ENCODE peak calls at places on chromosomes 3 and 15, in four cellular contexts. One of them, this sample, is unnamed.

GRCh38 chr3:34017757-34018156 is 219.3 kb downstream of the PDCD6IP start:
- DNase-seq in HepG2: no peak
- DNase-seq in GM12892: no peak
- DNase-seq in sigmoid colon: no peak
- DNase-seq in this sample: no peak

GRCh38 chr15:39344662-39345141 is 236.2 kb upstream of the THBS1 start:
- DNase-seq in sigmoid colon: no peak
- DNase-seq in HepG2: peak
- DNase-seq in GM12892: no peak
- DNase-seq in this sample: no peak

GRCh38 chr3:10015476-10015904 is 10.7 kb upstream of the FANCD2 start:
- DNase-seq in sigmoid colon: peak
- DNase-seq in GM12892: no peak
- DNase-seq in HepG2: no peak
- DNase-seq in this sample: no peak

GRCh38 chr3:50155891-50156290 is 767 bp downstream of the SEMA3F start:
- DNase-seq in GM12892: no peak
- DNase-seq in sigmoid colon: no peak
- DNase-seq in HepG2: no peak
- DNase-seq in this sample: no peak

GRCh38 chr15:38243278-38243677 is 9.4 kb upstream of the SPRED1 start:
- DNase-seq in GM12892: no peak
- DNase-seq in sigmoid colon: no peak
- DNase-seq in HepG2: no peak
- DNase-seq in this sample: no peak

GRCh38 chr15:31328999-31329639 is 2.5 kb downstream of the KLF13 start:
- DNase-seq in GM12892: no peak
- DNase-seq in HepG2: no peak
- DNase-seq in sigmoid colon: peak
- DNase-seq in this sample: peak

GRCh38 chr15:62338497-62338896 is 173.4 kb upstream of the C2CD4B start:
- DNase-seq in GM12892: no peak
- DNase-seq in sigmoid colon: no peak
- DNase-seq in HepG2: no peak
- DNase-seq in this sample: no peak

GRCh38 chr15:50819344-50819743 is 53.8 kb upstream of the SPPL2A start:
- DNase-seq in HepG2: no peak
- DNase-seq in GM12892: no peak
- DNase-seq in sigmoid colon: no peak
- DNase-seq in this sample: no peak

GRCh38 chr3:194689493-194689901 is 3.8 kb downstream of the FAM43A start:
- DNase-seq in HepG2: no peak
- DNase-seq in sigmoid colon: no peak
- DNase-seq in GM12892: no peak
- DNase-seq in this sample: peak
- TF ChIP-seq POLR2AphosphoS5 in HepG2: no peak
- TF ChIP-seq POLR2AphosphoS5 in sigmoid colon: no peak
- TF ChIP-seq POLR2AphosphoS5 in GM12892: no peak
- TF ChIP-seq POLR2AphosphoS5 in this sample: peak

DNA sequence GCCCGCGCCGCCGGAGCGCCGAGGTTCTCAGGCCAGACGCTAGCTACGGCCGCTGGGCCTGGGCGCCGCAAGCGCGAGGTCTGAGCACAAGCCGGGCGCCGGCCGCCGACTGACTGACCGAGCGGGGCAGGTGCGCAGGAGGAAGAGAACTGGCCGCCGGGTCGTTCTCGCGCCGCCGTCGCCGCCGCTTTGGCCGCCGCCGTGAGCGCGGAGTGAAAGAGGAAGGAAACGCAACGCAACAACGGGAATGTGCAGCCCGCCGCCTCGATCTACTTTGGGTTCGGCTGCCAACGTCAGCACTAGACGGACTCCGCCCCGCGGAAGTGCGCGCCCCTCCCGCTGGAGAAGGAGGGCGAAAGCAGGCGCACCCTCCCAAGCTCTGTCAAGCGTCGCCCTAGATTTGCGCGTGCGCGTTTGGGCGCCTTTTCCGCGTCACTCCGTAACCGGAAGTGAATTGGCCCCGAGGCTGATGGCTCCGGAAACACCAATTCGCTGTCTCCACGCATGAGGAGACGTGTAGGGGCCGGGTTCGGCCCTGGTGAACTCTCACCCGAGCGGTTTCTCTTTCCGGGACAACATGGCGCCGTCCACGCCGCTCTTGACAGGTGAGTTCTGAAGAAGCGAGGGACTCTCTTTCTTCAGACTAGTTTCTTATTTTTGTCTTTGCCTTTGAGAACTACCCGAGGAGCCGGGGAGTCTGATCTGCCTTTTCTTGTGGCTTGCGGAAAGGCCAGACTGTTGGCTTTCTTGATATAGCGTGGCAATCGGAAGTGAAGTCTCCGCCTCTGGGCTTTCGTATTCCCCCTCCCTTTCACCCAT is at the start of the genes EIF2A and SERP1:
- DNase-seq in sigmoid colon: peak
- DNase-seq in HepG2: peak
- DNase-seq in GM12892: peak
- DNase-seq in this sample: peak
- TF ChIP-seq POLR2AphosphoS5 in sigmoid colon: peak
- TF ChIP-seq POLR2AphosphoS5 in HepG2: peak
- TF ChIP-seq POLR2AphosphoS5 in GM12892: peak
- TF ChIP-seq POLR2AphosphoS5 in this sample: peak

GRCh38 chr3:152241142-152242067 is 27.3 kb upstream of the MBNL1 start:
- DNase-seq in sigmoid colon: no peak
- DNase-seq in GM12892: no peak
- DNase-seq in HepG2: no peak
- DNase-seq in this sample: no peak

GRCh38 chr3:152243301-152243711 is 25.4 kb upstream of the MBNL1 start:
- DNase-seq in HepG2: peak
- DNase-seq in GM12892: no peak
- DNase-seq in sigmoid colon: no peak
- DNase-seq in this sample: no peak

GRCh38 chr3:152245498-152246175 is 23.1 kb upstream of the MBNL1 start:
- DNase-seq in GM12892: no peak
- DNase-seq in HepG2: no peak
- DNase-seq in sigmoid colon: no peak
- DNase-seq in this sample: no peak

GRCh38 chr3:152244156-152244888 is 24.4 kb upstream of the MBNL1 start:
- DNase-seq in sigmoid colon: no peak
- DNase-seq in GM12892: no peak
- DNase-seq in HepG2: no peak
- DNase-seq in this sample: no peak
- TF ChIP-seq POLR2AphosphoS5 in sigmoid colon: no peak
- TF ChIP-seq POLR2AphosphoS5 in GM12892: no peak
- TF ChIP-seq POLR2AphosphoS5 in HepG2: no peak
- TF ChIP-seq POLR2AphosphoS5 in this sample: no peak

GRCh38 chr3:120742198-120743080 is at the start of the genes GTF2E1 and RABL3:
- DNase-seq in sigmoid colon: peak
- DNase-seq in HepG2: peak
- DNase-seq in GM12892: peak
- DNase-seq in this sample: peak

GRCh38 chr3:120741837-120742197 is 499 bp downstream of the RABL3 start:
- DNase-seq in sigmoid colon: no peak
- DNase-seq in GM12892: no peak
- DNase-seq in HepG2: peak
- DNase-seq in this sample: no peak

GRCh38 chr3:120743556-120744195 is 1.1 kb downstream of the GTF2E1 start:
- DNase-seq in sigmoid colon: no peak
- DNase-seq in GM12892: no peak
- DNase-seq in HepG2: no peak
- DNase-seq in this sample: no peak

GRCh38 chr3:120743081-120743365 is 479 bp downstream of the GTF2E1 start:
- DNase-seq in GM12892: no peak
- DNase-seq in HepG2: no peak
- DNase-seq in sigmoid colon: no peak
- DNase-seq in this sample: no peak

DNA sequence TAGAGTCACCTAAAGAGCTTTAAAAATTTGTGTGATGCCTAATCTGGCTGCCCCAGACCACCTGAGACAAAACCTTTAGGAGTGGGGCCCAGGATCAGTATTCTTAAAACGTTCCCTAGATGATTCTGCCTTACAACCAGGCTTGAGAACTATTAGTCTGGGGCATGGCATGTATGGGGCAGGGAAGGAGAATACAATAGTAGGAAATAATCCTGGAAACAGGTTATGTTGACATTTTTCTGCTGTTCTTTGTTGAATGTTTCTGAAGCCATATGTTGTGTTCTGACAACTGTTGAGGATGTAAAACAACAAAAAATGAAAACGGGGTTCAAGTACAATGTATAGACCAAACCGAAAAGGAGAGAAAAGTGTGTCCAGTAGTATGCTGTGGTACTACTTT is 2.9 kb downstream of the GTF2E1 start:
- DNase-seq in GM12892: no peak
- DNase-seq in sigmoid colon: no peak
- DNase-seq in HepG2: no peak
- DNase-seq in this sample: no peak
- TF ChIP-seq POLR2AphosphoS5 in GM12892: no peak
- TF ChIP-seq POLR2AphosphoS5 in sigmoid colon: no peak
- TF ChIP-seq POLR2AphosphoS5 in HepG2: no peak
- TF ChIP-seq POLR2AphosphoS5 in this sample: no peak